ENCODE peak calls at places on chromosome 11, in ten cellular contexts. V is NB4, P is chondrocyte, K is AG04450, C is heart right ventricle, X is upper lobe of left lung, L is coronary artery, E is IMR-90, R is nephron progenitor cell, A is WTC11. F is an unnamed sample.

GRCh38 chr11:56271092-56271491 is 2.9 kb upstream of the OR5T1 start:
- DNase-seq in K (no peak), E (no peak), V (no peak), P (no peak), C (no peak), A (no peak), X (no peak), L (no peak), R (no peak), F (no peak)

GRCh38 chr11:24588075-24588474 is 91.2 kb downstream of the LUZP2 start:
- DNase-seq in R (no peak), C (no peak), V (no peak), K (no peak), L (no peak), P (no peak), X (no peak), A (no peak), E (peak), F (no peak)

GRCh38 chr11:121890377-121890776 is 225.6 kb downstream of the BLID start:
- DNase-seq in E (peak), K (no peak), C (no peak), R (no peak), P (no peak), L (no peak), A (no peak), V (no peak), X (no peak), F (no peak)

GRCh38 chr11:112797653-112798293 is 163.4 kb upstream of the NCAM1 start:
- DNase-seq in C (no peak), L (peak), E (no peak), P (no peak), K (no peak), R (peak), A (peak), V (peak), X (no peak), F (peak)

GRCh38 chr11:28690746-28691145 is 582.6 kb downstream of the METTL15 start:
- DNase-seq in X (no peak), R (no peak), P (no peak), V (no peak), A (no peak), K (no peak), L (no peak), E (peak), C (no peak), F (no peak)

GRCh38 chr11:93143800-93144199 is 54.0 kb downstream of the SLC36A4 start:
- DNase-seq in X (no peak), A (no peak), C (no peak), K (no peak), P (no peak), L (no peak), R (no peak), E (peak), V (no peak), F (no peak)

GRCh38 chr11:134537296-134537695 is 125.3 kb upstream of the B3GAT1 start:
- DNase-seq in P (no peak), A (peak), K (no peak), V (no peak), R (no peak), E (no peak), C (no peak), X (no peak), L (peak), F (no peak)

GRCh38 chr11:72220696-72221363 is 3.7 kb upstream of the INPPL1 start:
- DNase-seq in K (no peak), A (no peak), V (no peak), E (no peak), C (no peak), L (peak), P (no peak), X (no peak), R (no peak), F (no peak)

GRCh38 chr11:74754507-74755255 is 6.0 kb downstream of the RNF169 start:
- DNase-seq in A (no peak), L (no peak), P (no peak), X (no peak), K (peak), C (no peak), R (no peak), E (peak), V (no peak), F (no peak)

GRCh38 chr11:15199693-15200092 is 85.0 kb downstream of the INSC start:
- DNase-seq in L (no peak), P (no peak), E (peak), X (no peak), A (no peak), C (peak), V (no peak), K (no peak), R (no peak), F (no peak)

GRCh38 chr11:75654314-75654713 is 14.5 kb downstream of the MAP6 start:
- DNase-seq in P (no peak), R (no peak), A (no peak), L (no peak), K (no peak), X (no peak), V (no peak), E (peak), C (no peak), F (no peak)

GRCh38 chr11:12164061-12165014 is 53.9 kb downstream of the MICAL2 start:
- DNase-seq in X (no peak), R (no peak), V (peak), K (no peak), A (no peak), E (peak), P (no peak), C (no peak), L (peak), F (no peak)

GRCh38 chr11:105923814-105924213 is 98.2 kb downstream of the MSANTD4 start:
- DNase-seq in K (no peak), R (no peak), E (peak), V (no peak), X (no peak), C (no peak), P (no peak), L (no peak), A (no peak), F (no peak)

GRCh38 chr11:2709429-2709828 is 9.6 kb upstream of the KCNQ1OT1 start:
- DNase-seq in R (no peak), X (no peak), K (no peak), E (peak), L (no peak), V (peak), P (no peak), A (no peak), C (peak), F (no peak)

GRCh38 chr11:83156996-83157754 is at the start of gene PCF11:
- DNase-seq in E (no peak), K (no peak), V (no peak), C (no peak), R (no peak), L (no peak), P (no peak), X (no peak), A (peak), F (no peak)

GRCh38 chr11:122214080-122214479 is 98.1 kb upstream of the BLID start:
- DNase-seq in X (no peak), A (no peak), P (no peak), L (no peak), V (no peak), R (no peak), E (no peak), K (no peak), C (no peak), F (no peak)

GRCh38 chr11:363948-364761 is 5.1 kb upstream of the B4GALNT4 start:
- DNase-seq in C (no peak), R (peak), A (peak), E (no peak), K (no peak), V (peak), L (no peak), X (peak), P (peak), F (no peak)

GRCh38 chr11:129258205-129258604 is 66.1 kb upstream of the ARHGAP32 start:
- DNase-seq in K (no peak), R (no peak), E (no peak), X (no peak), L (no peak), V (no peak), C (no peak), A (no peak), P (no peak), F (no peak)

DNA sequence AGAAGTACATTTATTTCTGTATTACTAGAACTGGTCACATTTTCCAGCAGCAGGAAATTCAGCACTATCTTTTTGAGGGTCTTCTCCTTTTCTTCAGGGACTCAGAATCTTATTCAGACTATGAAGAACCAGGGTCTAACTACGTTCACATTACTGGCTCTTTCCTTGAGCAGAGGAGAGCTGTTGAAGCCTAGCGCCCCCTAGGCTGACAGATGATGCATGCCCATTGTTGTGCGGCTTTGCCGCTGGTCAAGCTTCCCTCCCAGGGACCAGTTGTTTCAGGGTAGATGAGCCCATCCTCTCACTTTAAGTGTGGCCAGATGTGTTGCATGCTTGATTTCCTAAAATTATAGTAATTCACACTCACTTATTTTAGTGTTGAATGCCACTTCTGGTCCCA is 168.2 kb upstream of the PDGFD start:
- DNase-seq in P (no peak), X (no peak), K (no peak), C (no peak), V (peak), A (peak), L (no peak), E (no peak), R (peak), F (peak)
- TF ChIP-seq CTCF in P (peak), X (no peak), K (peak), C (peak), V (peak), A (peak), L (no peak), E (no peak), R (peak), F (peak)

GRCh38 chr11:88552377-88553029 is 215.0 kb upstream of the CTSC start:
- DNase-seq in L (no peak), C (peak), P (no peak), R (peak), X (peak), A (peak), E (peak), V (peak), K (no peak), F (peak)
- TF ChIP-seq CTCF in L (peak), C (peak), P (peak), R (peak), X (peak), A (peak), E (peak), V (peak), K (peak), F (peak)

GRCh38 chr11:119650251-119650650 is 78.7 kb downstream of the NECTIN1 start:
- DNase-seq in P (no peak), E (no peak), L (no peak), A (no peak), R (no peak), K (no peak), V (no peak), X (no peak), C (no peak), F (no peak)

GRCh38 chr11:119651802-119652584 is 77.0 kb downstream of the NECTIN1 start:
- DNase-seq in P (no peak), E (no peak), V (no peak), X (no peak), C (no peak), K (no peak), A (peak), R (no peak), L (no peak), F (no peak)

GRCh38 chr11:119647254-119647653 is 81.7 kb downstream of the NECTIN1 start:
- DNase-seq in V (no peak), E (no peak), K (no peak), A (no peak), C (no peak), P (no peak), R (no peak), L (no peak), X (no peak), F (no peak)

DNA sequence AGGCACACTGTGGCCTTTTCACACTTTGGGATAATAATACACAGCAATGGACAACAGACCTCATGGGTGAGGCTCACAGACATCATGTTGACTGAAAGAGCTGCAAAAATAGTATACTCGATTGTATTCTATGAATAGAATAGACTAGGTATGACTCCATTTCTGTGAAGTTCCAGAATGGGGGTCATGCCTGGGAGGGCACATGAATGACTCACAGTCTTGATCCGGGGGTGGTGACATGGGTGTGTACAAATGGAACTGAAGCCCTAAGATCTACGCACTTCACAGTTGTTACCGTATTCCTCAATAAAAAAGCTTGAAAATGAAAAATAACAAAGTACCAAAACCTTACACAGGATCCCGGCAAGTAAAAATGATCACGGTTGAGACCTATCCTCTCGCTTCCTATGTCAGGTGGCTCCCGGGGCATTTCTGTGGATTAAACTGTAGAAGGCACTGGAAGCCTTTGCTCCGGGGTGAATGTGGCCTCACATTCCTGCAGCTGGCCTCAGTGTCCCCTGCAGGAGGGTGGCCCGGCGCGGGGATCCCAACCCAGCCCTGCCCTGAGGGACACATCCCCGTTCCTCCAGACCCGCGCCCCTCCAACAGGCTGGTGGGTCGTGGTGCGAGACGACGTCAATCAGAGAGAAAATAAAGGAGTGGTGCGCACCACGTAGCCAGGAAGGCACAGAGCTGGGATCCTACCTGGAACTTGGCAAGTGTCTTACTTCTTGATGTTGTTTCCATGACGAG is 75.9 kb downstream of the NECTIN1 start:
- DNase-seq in P (no peak), A (no peak), E (no peak), K (no peak), C (no peak), R (no peak), L (no peak), X (no peak), V (no peak), F (no peak)
- TF ChIP-seq CTCF in P (no peak), A (no peak), E (no peak), K (no peak), C (no peak), R (no peak), L (no peak), X (no peak), V (no peak), F (no peak)

GRCh38 chr11:110430267-110431211 is 791 bp downstream of the FDX1 start:
- DNase-seq in X (peak), A (no peak), V (peak), R (no peak), L (peak), K (no peak), P (no peak), E (peak), C (peak), F (peak)

GRCh38 chr11:110431212-110432073 is 1.7 kb downstream of the FDX1 start:
- DNase-seq in R (no peak), L (no peak), C (no peak), A (no peak), P (no peak), K (no peak), X (no peak), V (peak), E (peak), F (no peak)

GRCh38 chr11:110428040-110428439 is 1.7 kb upstream of the FDX1 start:
- DNase-seq in A (no peak), K (no peak), E (no peak), C (no peak), P (no peak), V (no peak), X (no peak), R (no peak), L (no peak), F (no peak)

GRCh38 chr11:110429614-110430266 is at the start of gene FDX1:
- DNase-seq in A (peak), X (peak), V (peak), L (peak), E (peak), R (peak), P (peak), K (peak), C (peak), F (peak)

GRCh38 chr11:110428956-110429613 is 663 bp upstream of the FDX1 start:
- DNase-seq in P (no peak), E (no peak), A (no peak), R (no peak), V (peak), L (no peak), X (no peak), C (no peak), K (no peak), F (no peak)
- TF ChIP-seq CTCF in P (no peak), E (no peak), A (no peak), R (no peak), V (no peak), L (no peak), X (no peak), C (no peak), K (no peak), F (no peak)